ENCODE peak calls at places on chromosomes 6 and 20, in four cellular contexts. F is DMS153, L is NCI-H2029, Z is non-pigmented ciliary epithelial cell. N is an unnamed sample.
A peak's percentile ranks its signal among the peaks of the same experiment; 100 is the strongest.

GRCh38 chr6:30612687-30613248 is 4.3 kb downstream of the PPP1R10 start:
- DNase-seq in F (no peak), L (no peak), Z (no peak), N (no peak)

GRCh38 chr6:68094070-68094469 is 541.0 kb upstream of the ADGRB3 start:
- DNase-seq in F (no peak), L (no peak), Z (no peak), N (no peak)

GRCh38 chr6:129312865-129313264 is 397.1 kb downstream of the ARHGAP18 start:
- DNase-seq in F (no peak), L (no peak), Z (peak; percentile 49), N (no peak)

GRCh38 chr6:44169154-44169553 is 10.5 kb downstream of the CAPN11 start:
- DNase-seq in F (no peak), L (no peak), Z (no peak), N (no peak)

GRCh38 chr6:145844933-145845531 is 30.4 kb upstream of the FBXO30 start:
- DNase-seq in F (no peak), L (no peak), Z (no peak), N (no peak)

GRCh38 chr6:6820688-6821238 is 232.2 kb downstream of the LY86 start:
- DNase-seq in F (peak; percentile 95), L (peak; percentile 99), Z (no peak), N (no peak)

GRCh38 chr20:36408219-36408618 is 102.1 kb downstream of the DLGAP4 start:
- DNase-seq in F (peak; percentile 81), L (peak; percentile 66), Z (no peak), N (no peak)

GRCh38 chr6:132298344-132298949 is 102.8 kb downstream of the MOXD1 start:
- DNase-seq in F (peak; percentile 32), L (no peak), Z (peak; percentile 27), N (peak; percentile 25)

GRCh38 chr20:51160011-51160410 is 137.1 kb upstream of the KCNG1 start:
- DNase-seq in F (no peak), L (no peak), Z (no peak), N (no peak)

GRCh38 chr6:48449002-48449401 is 338.0 kb upstream of the PTCHD4 start:
- DNase-seq in F (no peak), L (no peak), Z (no peak), N (no peak)

GRCh38 chr6:30801950-30802349 is 57.6 kb upstream of the IER3 start:
- DNase-seq in F (no peak), L (no peak), Z (no peak), N (no peak)

GRCh38 chr6:135996668-135997067 is 145.2 kb downstream of the PDE7B start:
- DNase-seq in F (no peak), L (no peak), Z (no peak), N (no peak)

GRCh38 chr6:110475255-110475654 is 1.2 kb downstream of the SLC22A16 start:
- DNase-seq in F (no peak), L (no peak), Z (no peak), N (no peak)

GRCh38 chr20:56788041-56788670 is 159.1 kb downstream of the TFAP2C start:
- DNase-seq in F (no peak), L (no peak), Z (peak; percentile 94), N (peak; percentile 37)

GRCh38 chr20:46255440-46256104 is 52.7 kb downstream of the CDH22 start:
- DNase-seq in F (peak; percentile 98), L (peak; percentile 96), Z (no peak), N (no peak)

GRCh38 chr6:56387621-56388413 is 140.4 kb upstream of the COL21A1 start:
- DNase-seq in F (peak; percentile 89), L (peak; percentile 98), Z (no peak), N (no peak)

GRCh38 chr6:47188588-47189021 is 121.1 kb downstream of the TNFRSF21 start:
- DNase-seq in F (no peak), L (no peak), Z (peak; percentile 42), N (peak; percentile 23)

GRCh38 chr20:44247131-44247571 is at the start of gene GDAP1L1:
- DNase-seq in F (no peak), L (no peak), Z (no peak), N (no peak)

GRCh38 chr20:51428451-51429143 is 113.9 kb downstream of the NFATC2 start:
- DNase-seq in F (no peak), L (no peak), Z (no peak), N (peak; percentile 32)

GRCh38 chr6:89853068-89853467 is 23.4 kb downstream of the CASP8AP2 start:
- DNase-seq in F (no peak), L (no peak), Z (peak; percentile 38), N (no peak)

GRCh38 chr20:59598625-59599310 is 5.6 kb upstream of the PHACTR3 start:
- DNase-seq in F (no peak), L (no peak), Z (no peak), N (no peak)

GRCh38 chr6:117629119-117629518 is 26.8 kb upstream of the GOPC start:
- DNase-seq in F (no peak), L (no peak), Z (no peak), N (no peak)

GRCh38 chr6:89483111-89483720 is 50.3 kb downstream of the ANKRD6 start:
- DNase-seq in F (peak; percentile 62), L (peak; percentile 43), Z (no peak), N (no peak)

GRCh38 chr6:86563197-86563596 is 374.1 kb upstream of the HTR1E start:
- DNase-seq in F (no peak), L (no peak), Z (no peak), N (no peak)

GRCh38 chr6:164502838-164503237 is 806.6 kb downstream of the C6orf118 start:
- DNase-seq in F (peak; percentile 54), L (peak; percentile 66), Z (no peak), N (no peak)

GRCh38 chr6:111804627-111805235 is 68.5 kb downstream of the FYN start:
- DNase-seq in F (no peak), L (no peak), Z (peak; percentile 89), N (no peak)

GRCh38 chr6:142088858-142089216 is 43.9 kb upstream of the GJE1 start:
- DNase-seq in F (peak; percentile 7), L (no peak), Z (peak; percentile 6), N (no peak)

GRCh38 chr20:48776306-48776705 is 51.5 kb downstream of the PREX1 start:
- DNase-seq in F (no peak), L (no peak), Z (peak; percentile 54), N (peak; percentile 9)

N was measured in amniotic stem cell.